ENCODE peak calls at places on chromosomes 3 and 15, in nine cellular contexts. H is IMR-90, C is psoas muscle, V is Peyer's patch, E is heart left ventricle, G is adrenal gland, U is suprapubic skin, Q is PC-3, D is upper lobe of right lung. T is an unnamed sample. For H3K4me1 and H3K9me3, the result is how much of the 10 kb centered on the place peaks cover.

GRCh38 chr15:68700395-68701123 is 120.1 kb downstream of the ANP32A start:
- DNase-seq in V (no peak), D (no peak), E (peak), H (peak), Q (no peak), U (no peak), C (peak), G (peak), T (peak)

GRCh38 chr15:33584797-33585196 is 274.0 kb downstream of the RYR3 start:
- DNase-seq in V (no peak), E (peak), C (no peak), Q (peak), H (peak), G (peak), U (no peak), D (no peak), T (no peak)

GRCh38 chr3:73384091-73384906 is 240.4 kb downstream of the PDZRN3 start:
- DNase-seq in V (no peak), D (no peak), C (no peak), G (no peak), U (no peak), E (no peak), Q (no peak), H (no peak), T (peak)

GRCh38 chr3:178381971-178382370 is 154.3 kb upstream of the KCNMB2 start:
- DNase-seq in E (no peak), H (peak), D (no peak), Q (no peak), C (no peak), U (no peak), V (no peak), G (no peak), T (no peak)

GRCh38 chr15:40959331-40960141 is 6.3 kb downstream of the CHAC1 start:
- DNase-seq in U (no peak), Q (no peak), V (no peak), H (no peak), D (no peak), E (no peak), C (no peak), G (no peak), T (peak)

GRCh38 chr3:117019082-117019713 is 309.6 kb downstream of the TUSC7 start:
- DNase-seq in C (no peak), Q (peak), G (peak), D (no peak), H (peak), U (no peak), V (peak), E (peak), T (no peak)

GRCh38 chr15:80967451-80967850 is 22.2 kb downstream of the MESD start:
- DNase-seq in E (no peak), C (no peak), Q (no peak), V (no peak), G (no peak), U (peak), D (no peak), H (peak), T (no peak)

GRCh38 chr15:67618312-67618711 is 75.8 kb downstream of the MAP2K5 start:
- DNase-seq in Q (no peak), C (no peak), U (no peak), V (no peak), E (no peak), H (no peak), G (no peak), D (no peak), T (no peak)

GRCh38 chr3:54649551-54649950 is 278.3 kb downstream of the LRTM1 start:
- DNase-seq in Q (no peak), U (no peak), E (no peak), C (no peak), H (no peak), V (no peak), D (no peak), G (no peak), T (no peak)

GRCh38 chr3:36063992-36064391 is 316.3 kb upstream of the STAC start:
- DNase-seq in D (no peak), G (no peak), E (no peak), Q (peak), H (no peak), C (no peak), V (no peak), U (no peak), T (no peak)

GRCh38 chr15:59678171-59678570 is 10.9 kb downstream of the BNIP2 start:
- DNase-seq in U (no peak), C (no peak), H (no peak), V (no peak), Q (no peak), D (no peak), G (no peak), E (no peak), T (no peak)

GRCh38 chr3:8966150-8966819 is 3.0 kb upstream of the RAD18 start:
- DNase-seq in H (no peak), G (no peak), D (no peak), C (no peak), E (no peak), V (no peak), U (no peak), Q (no peak), T (no peak)

GRCh38 chr3:160754855-160755747 is 930 bp upstream of the PPM1L start:
- DNase-seq in G (peak), Q (peak), C (peak), E (peak), U (peak), H (peak), V (peak), D (peak), T (peak)

GRCh38 chr15:69661446-69661845 is 208.8 kb downstream of the RPLP1 start:
- DNase-seq in G (no peak), D (no peak), E (no peak), C (no peak), Q (no peak), V (no peak), U (no peak), H (no peak), T (no peak)

GRCh38 chr3:54703906-54704305 is 224.0 kb downstream of the LRTM1 start:
- DNase-seq in U (no peak), G (no peak), C (no peak), Q (no peak), H (no peak), D (no peak), V (no peak), E (no peak), T (no peak)

GRCh38 chr15:83733206-83733605 is 79.3 kb downstream of the ADAMTSL3 start:
- DNase-seq in G (no peak), C (no peak), U (no peak), H (peak), E (no peak), V (no peak), D (no peak), Q (peak), T (no peak)

GRCh38 chr3:59654120-59654952 is 604.5 kb upstream of the CFAP20DC start:
- DNase-seq in D (peak), U (peak), G (no peak), Q (peak), H (peak), E (no peak), V (no peak), C (peak), T (no peak)

GRCh38 chr3:50971487-50971924 is 296.8 kb downstream of the DOCK3 start:
- DNase-seq in U (no peak), Q (peak), G (peak), V (no peak), H (peak), D (no peak), C (no peak), E (no peak), T (no peak)

GRCh38 chr15:78873796-78874761 is 1.4 kb downstream of the MORF4L1 start:
- DNase-seq in V (peak), H (peak), C (no peak), U (no peak), E (no peak), G (peak), D (no peak), Q (peak), T (no peak)

GRCh38 chr15:32981536-32981935 is 213.0 kb downstream of the FMN1 start:
- DNase-seq in D (no peak), E (no peak), Q (peak), H (peak), U (no peak), C (no peak), V (no peak), G (no peak), T (no peak)

GRCh38 chr3:58646503-58646902 is 20.1 kb downstream of the FAM3D start:
- DNase-seq in C (no peak), Q (peak), G (no peak), D (no peak), U (no peak), H (peak), V (no peak), E (no peak), T (no peak)

GRCh38 chr3:101262393-101263240 is 57.8 kb downstream of the IMPG2 start:
- DNase-seq in V (no peak), U (no peak), H (no peak), Q (no peak), E (no peak), C (no peak), G (no peak), D (no peak), T (no peak)

GRCh38 chr3:186360779-186361178 is 1.3 kb downstream of the DGKG start:
- DNase-seq in G (no peak), C (no peak), H (no peak), Q (no peak), V (no peak), D (no peak), U (no peak), E (peak), T (no peak)

GRCh38 chr3:161390200-161390599 is 18.9 kb upstream of the SPTSSB start:
- DNase-seq in H (no peak), V (no peak), C (no peak), G (no peak), Q (no peak), U (no peak), D (no peak), E (no peak), T (no peak)

GRCh38 chr3:192817053-192817452 is 89.7 kb upstream of the FGF12 start:
- DNase-seq in C (no peak), G (peak), Q (peak), D (no peak), U (no peak), E (no peak), V (no peak), H (peak), T (no peak)

GRCh38 chr15:87416591-87417257 is 839.8 kb downstream of the NTRK3 start:
- DNase-seq in G (no peak), D (no peak), E (no peak), U (no peak), H (no peak), C (no peak), V (no peak), Q (no peak), T (no peak)

GRCh38 chr3:52286777-52287110 is 884 bp upstream of the GLYCTK start:
- DNase-seq in C (no peak), V (no peak), D (peak), Q (no peak), U (no peak), H (no peak), G (peak), E (no peak), T (peak)

GRCh38 chr15:63879211-63879610 is 45.5 kb upstream of the HERC1 start:
- DNase-seq in V (no peak), C (no peak), G (no peak), Q (no peak), E (no peak), U (no peak), H (no peak), D (no peak), T (peak)

GRCh38 chr3:121430816-121431215 is 115.0 kb downstream of the POLQ start:
- DNase-seq in V (no peak), H (no peak), E (no peak), G (no peak), D (no peak), U (no peak), Q (no peak), C (no peak), T (no peak)

GRCh38 chr15:25739687-25740121 is 123.4 kb downstream of the ATP10A start:
- DNase-seq in V (peak), Q (peak), C (no peak), G (no peak), U (no peak), H (peak), D (no peak), E (no peak), T (no peak)

GRCh38 chr15:91865903-91866302 is 12.4 kb downstream of the SLCO3A1 start:
- DNase-seq in Q (no peak), U (no peak), V (no peak), C (no peak), G (no peak), H (peak), E (no peak), D (no peak), T (no peak)

GRCh38 chr3:108863799-108864135 is 41.2 kb downstream of the TRAT1 start:
- DNase-seq in G (no peak), U (no peak), C (no peak), V (no peak), D (no peak), H (no peak), E (no peak), Q (no peak), T (no peak)

GRCh38 chr3:5079761-5080160 is 42.3 kb upstream of the ARL8B start:
- DNase-seq in H (no peak), Q (no peak), V (no peak), E (no peak), D (peak), C (no peak), G (no peak), U (peak), T (no peak)

GRCh38 chr3:31050296-31050695 is 155.8 kb upstream of the GADL1 start:
- DNase-seq in E (no peak), V (no peak), D (no peak), U (no peak), G (no peak), C (no peak), H (no peak), Q (no peak), T (no peak)

GRCh38 chr15:57821826-57822225 is 115.3 kb downstream of the POLR2M start:
- DNase-seq in G (no peak), V (no peak), Q (no peak), H (no peak), U (no peak), D (no peak), C (no peak), E (no peak), T (no peak)

DNA sequence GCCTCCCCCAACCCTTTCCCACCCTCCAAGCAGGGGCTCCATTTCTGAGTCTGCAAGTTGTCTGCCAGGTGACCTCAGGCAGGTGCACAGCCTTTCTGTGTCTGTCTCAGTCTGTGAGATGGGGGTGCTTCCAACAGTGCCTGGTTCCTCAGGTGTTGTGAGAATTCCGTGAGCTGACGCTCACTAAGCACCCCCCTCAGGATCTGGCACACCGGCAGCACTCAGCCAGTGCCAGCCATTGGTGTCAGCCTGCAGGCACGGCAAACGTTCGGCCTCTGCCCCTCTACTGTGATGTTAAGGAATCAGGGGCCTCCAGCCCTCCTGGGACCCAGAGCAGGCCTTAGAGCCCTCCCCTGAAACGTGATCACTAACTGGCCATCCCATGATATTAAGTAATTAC is 2.4 kb downstream of the KLF15 start:
- DNase-seq in U (no peak), Q (no peak), G (peak), D (peak), H (no peak), C (peak), E (no peak), V (no peak), T (peak)
- H3K4me1 ChIP-seq in U (under half), Q (under half), G (under half), D (under half), H (under half), C (half or more), E (half or more), V (under half), T (under half)

DNA sequence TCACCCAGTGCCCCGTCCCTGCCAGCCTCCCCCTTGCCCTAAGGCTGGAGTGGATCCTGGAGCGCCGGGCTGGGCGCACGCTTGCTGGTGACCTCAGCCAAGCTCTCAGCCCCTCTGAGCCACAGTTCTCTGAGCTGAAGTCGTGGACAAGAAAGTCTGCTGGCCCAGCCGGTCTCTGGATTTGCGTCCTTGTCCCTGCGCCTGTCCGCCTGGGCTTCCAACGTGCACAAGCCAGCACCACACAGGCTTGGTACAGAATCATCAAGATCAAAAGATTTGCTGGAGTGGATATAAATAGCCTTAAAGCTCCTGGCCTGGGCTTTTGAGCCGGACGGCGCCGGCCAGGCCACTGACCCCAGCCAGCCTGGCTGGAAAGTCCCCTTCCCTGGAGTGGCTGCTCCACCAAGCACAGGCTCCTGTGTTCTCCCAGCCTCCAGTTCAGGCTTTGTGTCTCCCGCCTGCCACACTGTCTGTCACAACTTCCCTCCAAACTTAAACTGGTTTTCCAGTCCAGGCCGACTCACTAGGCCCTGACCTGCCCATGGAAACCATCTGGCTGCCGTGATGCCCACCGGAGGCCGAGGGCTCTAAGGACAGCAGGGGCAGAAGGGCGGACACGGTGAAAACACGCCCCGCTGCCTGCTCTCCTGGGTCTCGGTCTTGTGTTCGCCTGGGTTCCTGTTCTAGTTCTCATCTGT is 156.2 kb downstream of the NUP210 start:
- DNase-seq in D (no peak), V (no peak), H (no peak), Q (no peak), U (no peak), C (peak), E (peak), G (peak), T (peak)
- H3K9me3 ChIP-seq in D (under half), V (under half), H (under half), Q (under half), U (under half), C (under half), E (under half), G (under half), T (under half)

DNA sequence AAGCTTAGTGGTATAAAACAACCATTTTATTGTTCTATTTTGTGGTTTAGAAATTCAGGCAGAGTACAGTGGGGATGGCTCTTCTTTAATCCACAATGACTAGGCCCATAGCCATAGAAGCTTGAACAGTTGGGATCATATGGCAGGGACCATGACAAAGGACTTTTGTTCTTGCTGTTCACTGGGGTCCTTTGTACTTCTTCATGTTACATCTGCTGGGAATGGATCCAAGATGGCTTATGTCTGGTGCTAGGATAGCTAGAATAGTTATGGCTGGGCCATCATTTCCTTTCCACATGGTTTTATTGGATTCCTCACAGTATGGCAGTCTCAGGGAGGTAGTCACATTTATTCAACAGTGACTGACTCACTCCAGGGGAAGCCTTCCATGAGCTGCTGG is 427.9 kb upstream of the AGTR1 start:
- DNase-seq in H (peak), V (no peak), Q (peak), D (no peak), U (no peak), G (no peak), E (no peak), C (no peak), T (no peak)
- H3K4me1 ChIP-seq in H (under half), V (under half), Q (under half), D (under half), U (under half), G (under half), E (under half), C (under half), T (under half)

DNA sequence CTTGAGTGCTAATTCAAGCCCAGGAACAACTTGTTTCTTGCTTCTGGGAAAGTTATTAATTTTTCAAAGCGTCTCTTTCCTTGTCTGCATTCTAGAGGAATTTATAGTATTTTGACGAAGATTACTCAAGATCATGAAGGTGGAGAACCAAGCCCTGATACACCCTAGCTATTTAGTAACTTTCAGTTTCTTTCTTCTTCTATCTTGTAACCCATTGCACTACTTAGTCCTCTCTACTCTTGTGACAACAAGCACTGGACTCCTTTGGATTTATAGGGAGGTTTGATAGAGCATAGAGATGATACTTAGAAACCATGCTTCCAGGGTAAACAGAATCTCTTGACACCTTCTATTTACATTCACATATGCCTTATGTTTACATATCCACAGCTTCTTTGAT is 203.3 kb upstream of the GRM7 start:
- DNase-seq in U (no peak), C (no peak), Q (no peak), E (no peak), D (no peak), H (no peak), V (no peak), G (no peak), T (no peak)
- H3K9me3 ChIP-seq in U (under half), C (under half), Q (under half), E (under half), D (under half), H (under half), V (under half), G (under half), T (under half)

DNA sequence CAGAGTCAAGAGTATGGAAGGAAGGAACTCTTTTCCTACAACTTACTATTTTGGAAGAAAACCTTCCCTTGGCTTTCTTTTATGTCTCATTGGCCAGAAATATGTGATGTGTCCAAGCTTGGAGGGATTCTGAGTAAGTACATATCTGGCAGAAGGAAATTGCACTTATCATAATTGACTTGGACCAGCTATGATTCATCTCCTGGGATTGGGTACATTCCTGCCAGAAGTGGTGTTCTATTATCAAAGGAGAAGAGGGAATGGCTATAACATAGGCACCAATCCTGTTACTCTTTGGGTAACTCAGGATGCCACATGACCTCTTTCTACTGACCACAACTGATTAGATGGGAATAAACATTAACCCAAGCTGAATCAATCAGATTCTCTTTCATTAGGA is 13.5 kb upstream of the DAZL start:
- DNase-seq in Q (peak), E (no peak), V (no peak), H (peak), U (no peak), G (no peak), D (no peak), C (no peak), T (no peak)
- H3K4me1 ChIP-seq in Q (under half), E (under half), V (under half), H (under half), U (under half), G (under half), D (under half), C (under half), T (under half)

GRCh38 chr3:7581831-7582230 is 720.9 kb downstream of the GRM7 start:
- DNase-seq in D (no peak), E (no peak), H (no peak), G (no peak), Q (no peak), V (no peak), U (no peak), C (no peak), T (no peak)

GRCh38 chr3:7589526-7589925 is 728.6 kb downstream of the GRM7 start:
- DNase-seq in H (no peak), V (no peak), G (no peak), C (no peak), D (no peak), U (no peak), E (no peak), Q (no peak), T (no peak)

GRCh38 chr3:7585052-7585451 is 724.1 kb downstream of the GRM7 start:
- DNase-seq in U (no peak), C (no peak), G (no peak), E (no peak), H (no peak), V (no peak), Q (no peak), D (no peak), T (no peak)
- H3K9me3 ChIP-seq in U (under half), C (under half), G (under half), E (under half), H (under half), V (under half), Q (under half), D (under half), T (under half)

GRCh38 chr3:156664285-156665178 is 9.9 kb upstream of the TIPARP start:
- DNase-seq in E (no peak), Q (no peak), G (no peak), H (no peak), U (no peak), D (no peak), V (no peak), C (no peak), T (no peak)
- H3K4me1 ChIP-seq in E (under half), Q (under half), G (under half), H (under half), U (under half), D (under half), V (under half), C (under half), T (under half)

GRCh38 chr3:1775321-1775720 is 323.3 kb upstream of the CNTN4 start:
- DNase-seq in C (no peak), Q (no peak), H (no peak), E (no peak), D (no peak), V (no peak), G (no peak), U (no peak), T (no peak)
- H3K9me3 ChIP-seq in C (under half), Q (under half), H (under half), E (under half), D (under half), V (under half), G (under half), U (under half), T (under half)

T was measured in kidney.